ENCODE peak calls at places on chromosome 18, in nine cellular contexts. W is stomach, K is spleen, Y is HCT116, J is suprapubic skin, P is transverse colon, X is K562, V is endothelial cell of umbilical vein, L is breast epithelium. C is an unnamed sample.

GRCh38 chr18:41940506-41941215 is 14.4 kb upstream of the PIK3C3 start:
- DNase-seq in W (no peak), K (no peak), Y (no peak), J (no peak), P (no peak), X (no peak), V (no peak), L (no peak), C (no peak)

GRCh38 chr18:79605481-79605880 is 74.1 kb upstream of the CTDP1 start:
- DNase-seq in W (no peak), K (peak; percentile 72), Y (no peak), J (peak; percentile 53), P (peak; percentile 3), X (no peak), V (no peak), L (no peak), C (no peak)

GRCh38 chr18:12520442-12520992 is 112.8 kb downstream of the PRELID3A start:
- DNase-seq in W (no peak), K (no peak), Y (no peak), J (no peak), P (no peak), X (no peak), V (no peak), L (no peak), C (no peak)

GRCh38 chr18:2654105-2654827 is 1.3 kb upstream of the SMCHD1 start:
- DNase-seq in W (no peak), K (no peak), Y (no peak), J (no peak), P (no peak), X (no peak), V (no peak), L (no peak), C (no peak)

GRCh38 chr18:45009766-45010165 is 329.1 kb downstream of the SETBP1 start:
- DNase-seq in W (no peak), K (no peak), Y (no peak), J (no peak), P (no peak), X (no peak), V (no peak), L (no peak), C (no peak)

GRCh38 chr18:72409923-72410322 is 134.2 kb downstream of the CBLN2 start:
- DNase-seq in W (no peak), K (no peak), Y (no peak), J (no peak), P (no peak), X (no peak), V (no peak), L (no peak), C (no peak)

GRCh38 chr18:57660961-57661360 is 39.3 kb upstream of the NARS1 start:
- DNase-seq in W (no peak), K (no peak), Y (no peak), J (no peak), P (no peak), X (peak; percentile 26), V (no peak), L (no peak), C (no peak)

GRCh38 chr18:61554117-61554776 is 221.0 kb downstream of the CDH20 start:
- DNase-seq in W (no peak), K (peak; percentile 78), Y (no peak), J (no peak), P (no peak), X (no peak), V (no peak), L (no peak), C (no peak)

GRCh38 chr18:45997689-45998088 is 30.6 kb upstream of the EPG5 start:
- DNase-seq in W (no peak), K (no peak), Y (no peak), J (no peak), P (no peak), X (no peak), V (no peak), L (no peak), C (no peak)

GRCh38 chr18:42131044-42131939 is 176.3 kb downstream of the PIK3C3 start:
- DNase-seq in W (no peak), K (peak; percentile 28), Y (no peak), J (no peak), P (peak; percentile 35), X (no peak), V (no peak), L (no peak), C (no peak)

GRCh38 chr18:79367989-79368388 is 27.7 kb upstream of the NFATC1 start:
- DNase-seq in W (no peak), K (no peak), Y (no peak), J (peak; percentile 48), P (no peak), X (no peak), V (no peak), L (no peak), C (no peak)

GRCh38 chr18:47895565-47896250 is 34.8 kb downstream of the SMAD2 start:
- DNase-seq in W (no peak), K (no peak), Y (no peak), J (no peak), P (no peak), X (no peak), V (no peak), L (no peak), C (no peak)

GRCh38 chr18:63137999-63138448 is 181.5 kb downstream of the BCL2 start:
- DNase-seq in W (no peak), K (peak; percentile 88), Y (no peak), J (no peak), P (no peak), X (no peak), V (peak; percentile 85), L (no peak), C (no peak)
- TF ChIP-seq POLR2A in W (no peak), K (no peak), Y (no peak), J (no peak), P (no peak), X (no peak), V (no peak), L (no peak), C (no peak)

DNA sequence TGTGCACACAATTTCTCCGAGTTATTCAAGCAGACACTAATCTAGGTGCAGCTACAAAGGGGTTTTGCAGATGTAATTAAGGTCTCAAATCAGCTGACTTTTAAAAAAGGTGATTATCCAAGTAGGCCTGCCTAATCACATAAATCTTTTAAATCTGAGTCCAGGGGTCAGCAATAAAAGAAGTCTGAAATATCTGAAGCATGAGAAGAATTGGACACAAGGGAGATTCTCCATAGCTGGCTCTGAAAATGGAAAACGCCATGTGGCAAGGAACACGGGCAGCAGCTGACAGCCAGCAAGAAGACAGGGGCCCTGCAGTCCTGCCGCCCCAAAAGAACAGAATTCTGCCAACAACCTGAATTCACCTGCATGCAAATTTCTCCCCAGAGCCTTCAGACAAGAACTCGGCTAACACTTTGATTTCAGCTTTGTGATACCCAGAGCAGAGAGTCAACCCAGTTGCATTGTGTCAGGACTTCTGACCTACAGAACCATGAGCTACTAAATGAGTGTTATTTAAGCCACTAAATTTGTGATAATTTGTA is 3.4 kb downstream of the INO80C start:
- DNase-seq in W (no peak), K (no peak), Y (no peak), J (no peak), P (no peak), X (no peak), V (no peak), L (no peak), C (no peak)
- H3K4me3 ChIP-seq in W (no peak overlapping the region), K (no peak overlapping the region), Y (no peak overlapping the region), J (no peak overlapping the region), P (no peak overlapping the region), X (no peak overlapping the region), V (no peak overlapping the region), L (no peak overlapping the region), C (no peak overlapping the region)

GRCh38 chr18:9869713-9870430 is 15.9 kb upstream of the TXNDC2 start:
- DNase-seq in W (no peak), K (no peak), Y (peak; percentile 93), J (no peak), P (peak; percentile 28), X (peak; percentile 83), V (peak; percentile 31), L (no peak), C (no peak)
- TF ChIP-seq POLR2AphosphoS5 in W (peak; percentile 74), K (no peak), Y (peak; percentile 66), J (no peak), P (peak; percentile 76), X (peak; percentile 54), V (no peak), L (peak; percentile 23), C (peak; percentile 32)

GRCh38 chr18:23694642-23695430 is 5.6 kb downstream of the LAMA3 start:
- DNase-seq in W (no peak), K (no peak), Y (no peak), J (no peak), P (no peak), X (no peak), V (no peak), L (no peak), C (no peak)
- TF ChIP-seq POLR2A in W (no peak), K (no peak), Y (no peak), J (no peak), P (no peak), X (no peak), V (no peak), L (no peak), C (no peak)

GRCh38 chr18:49406863-49407262 is 53.6 kb downstream of the DYM start:
- DNase-seq in W (no peak), K (no peak), Y (no peak), J (no peak), P (no peak), X (no peak), V (no peak), L (no peak), C (no peak)

GRCh38 chr18:49411928-49412327 is 48.5 kb downstream of the DYM start:
- DNase-seq in W (no peak), K (no peak), Y (no peak), J (no peak), P (no peak), X (no peak), V (peak; percentile 36), L (no peak), C (no peak)

DNA sequence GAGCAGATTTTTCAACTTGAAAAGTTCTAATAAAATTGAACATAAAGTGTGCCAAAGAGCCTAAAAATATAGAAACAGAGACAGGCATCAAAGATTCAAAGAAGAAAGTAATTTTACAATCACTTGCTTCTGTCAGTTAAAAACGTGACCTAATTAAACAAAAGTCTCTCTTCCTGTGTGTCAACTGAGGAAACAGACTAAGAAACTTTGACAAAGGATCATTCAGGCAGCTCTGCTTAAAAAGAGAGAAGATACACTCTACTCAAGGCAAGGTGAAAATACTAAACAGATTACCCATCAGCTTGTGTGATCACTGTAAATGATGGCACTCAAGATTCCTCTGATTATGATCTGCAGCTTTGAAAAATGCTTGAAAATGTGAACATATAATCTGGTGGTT is 47.8 kb downstream of the DYM start:
- DNase-seq in W (no peak), K (no peak), Y (no peak), J (no peak), P (no peak), X (no peak), V (peak; percentile 35), L (no peak), C (no peak)
- H3K4me3 ChIP-seq in W (no peak overlapping the region), K (no peak overlapping the region), Y (no peak overlapping the region), J (no peak overlapping the region), P (no peak overlapping the region), X (no peak overlapping the region), V (no peak overlapping the region), L (no peak overlapping the region), C (no peak overlapping the region)

C was measured in vagina.